ENCODE peak calls at places on chromosome 2, in six cellular contexts. F, S, Q, U, C and H are unnamed samples.

GRCh38 chr2:138713069-138713496 is 67.1 kb downstream of the NXPH2 start:
- DNase-seq in F (peak; percentile 27), S (no peak), Q (no peak), U (no peak), C (no peak), H (no peak)

GRCh38 chr2:168780671-168781071 is 21.8 kb upstream of the NOSTRIN start:
- DNase-seq in F (no peak), S (no peak), Q (no peak), U (no peak), C (no peak), H (no peak)

GRCh38 chr2:145108385-145108784 is 588.5 kb upstream of the ZEB2 start:
- DNase-seq in F (no peak), S (no peak), Q (peak; percentile 35), U (no peak), C (peak; percentile 22), H (no peak)

GRCh38 chr2:28753043-28753683 is 1.5 kb downstream of the PPP1CB start:
- DNase-seq in F (peak; percentile 74), S (peak; percentile 86), Q (peak; percentile 81), U (no peak), C (peak; percentile 81), H (no peak)

GRCh38 chr2:113178069-113178468 is 4.3 kb downstream of the PSD4 start:
- DNase-seq in F (no peak), S (no peak), Q (no peak), U (no peak), C (peak; percentile 80), H (no peak)

GRCh38 chr2:196277002-196277401 is 105.6 kb upstream of the STK17B start:
- DNase-seq in F (peak; percentile 29), S (peak; percentile 59), Q (peak; percentile 64), U (no peak), C (peak; percentile 60), H (no peak)

GRCh38 chr2:98037666-98038339 is 42.1 kb upstream of the TMEM131 start:
- DNase-seq in F (no peak), S (no peak), Q (no peak), U (peak; percentile 43), C (no peak), H (no peak)

GRCh38 chr2:69844560-69844959 is 15.1 kb downstream of the GMCL1 start:
- DNase-seq in F (no peak), S (no peak), Q (no peak), U (no peak), C (peak; percentile 68), H (no peak)

GRCh38 chr2:172614932-172615331 is 59.0 kb downstream of the PDK1 start:
- DNase-seq in F (no peak), S (no peak), Q (no peak), U (no peak), C (no peak), H (no peak)

GRCh38 chr2:170236639-170237037 is 58.7 kb downstream of the MYO3B start:
- DNase-seq in F (peak; percentile 62), S (no peak), Q (no peak), U (no peak), C (no peak), H (no peak)

GRCh38 chr2:225756198-225756597 is 356.7 kb downstream of the NYAP2 start:
- DNase-seq in F (no peak), S (no peak), Q (no peak), U (no peak), C (no peak), H (no peak)

GRCh38 chr2:136286423-136286822 is 168.5 kb upstream of the CXCR4 start:
- DNase-seq in F (no peak), S (no peak), Q (no peak), U (no peak), C (no peak), H (no peak)

GRCh38 chr2:96608459-96609455 is 29.4 kb downstream of the KANSL3 start:
- DNase-seq in F (no peak), S (peak; percentile 81), Q (peak; percentile 80), U (no peak), C (peak; percentile 35), H (no peak)

GRCh38 chr2:213934560-213934959 is 476.3 kb upstream of the VWC2L start:
- DNase-seq in F (peak; percentile 35), S (peak; percentile 10), Q (peak; percentile 2), U (no peak), C (peak; percentile 52), H (no peak)

GRCh38 chr2:238505892-238506280 is 79.2 kb downstream of the ASB1 start:
- DNase-seq in F (no peak), S (no peak), Q (no peak), U (no peak), C (no peak), H (no peak)

GRCh38 chr2:168136392-168136977 is 110.9 kb downstream of the STK39 start:
- DNase-seq in F (peak; percentile 57), S (peak; percentile 58), Q (peak; percentile 48), U (no peak), C (peak; percentile 65), H (no peak)

GRCh38 chr2:216661051-216661450 is 27.8 kb downstream of the IGFBP2 start:
- DNase-seq in F (no peak), S (no peak), Q (no peak), U (no peak), C (no peak), H (no peak)

GRCh38 chr2:64526034-64526433 is 1.9 kb downstream of the AFTPH start:
- DNase-seq in F (no peak), S (no peak), Q (no peak), U (no peak), C (no peak), H (no peak)

GRCh38 chr2:210195066-210195852 is 24.1 kb upstream of the KANSL1L start:
- DNase-seq in F (peak; percentile 34), S (peak; percentile 45), Q (peak; percentile 58), U (no peak), C (peak; percentile 73), H (no peak)

GRCh38 chr2:101175991-101176390 is 24.8 kb upstream of the TBC1D8 start:
- DNase-seq in F (no peak), S (no peak), Q (no peak), U (no peak), C (peak; percentile 86), H (no peak)

GRCh38 chr2:54722641-54723299 is 692 bp upstream of the EML6 start:
- DNase-seq in F (peak; percentile 3), S (peak; percentile 85), Q (peak; percentile 70), U (no peak), C (peak; percentile 16), H (no peak)

GRCh38 chr2:67057901-67058703 is 339.0 kb upstream of the ETAA1 start:
- DNase-seq in F (no peak), S (no peak), Q (peak; percentile 72), U (no peak), C (peak; percentile 60), H (no peak)

GRCh38 chr2:187198136-187198535 is 249.9 kb downstream of the CALCRL start:
- DNase-seq in F (no peak), S (no peak), Q (no peak), U (no peak), C (no peak), H (no peak)

GRCh38 chr2:45710468-45710867 is 59.0 kb downstream of the PRKCE start:
- DNase-seq in F (no peak), S (no peak), Q (no peak), U (no peak), C (no peak), H (no peak)
- H3K36me3 ChIP-seq in F (no peaks in the 10 kb centered on the region), S (no peaks in the 10 kb centered on the region), Q (no peaks in the 10 kb centered on the region), U (no peaks in the 10 kb centered on the region), C (no peaks in the 10 kb centered on the region), H (no peaks in the 10 kb centered on the region)

GRCh38 chr2:15251753-15252152 is 309.4 kb downstream of the NBAS start:
- DNase-seq in F (no peak), S (no peak), Q (no peak), U (no peak), C (peak; percentile 88), H (no peak)

GRCh38 chr2:15242936-15243461 is 318.1 kb downstream of the NBAS start:
- DNase-seq in F (no peak), S (no peak), Q (no peak), U (no peak), C (no peak), H (no peak)

GRCh38 chr2:15241929-15242328 is 319.2 kb downstream of the NBAS start:
- DNase-seq in F (no peak), S (no peak), Q (no peak), U (no peak), C (no peak), H (no peak)

GRCh38 chr2:15243762-15244161 is 317.4 kb downstream of the NBAS start:
- DNase-seq in F (peak; percentile 42), S (peak; percentile 20), Q (peak; percentile 46), U (no peak), C (peak; percentile 62), H (no peak)

DNA sequence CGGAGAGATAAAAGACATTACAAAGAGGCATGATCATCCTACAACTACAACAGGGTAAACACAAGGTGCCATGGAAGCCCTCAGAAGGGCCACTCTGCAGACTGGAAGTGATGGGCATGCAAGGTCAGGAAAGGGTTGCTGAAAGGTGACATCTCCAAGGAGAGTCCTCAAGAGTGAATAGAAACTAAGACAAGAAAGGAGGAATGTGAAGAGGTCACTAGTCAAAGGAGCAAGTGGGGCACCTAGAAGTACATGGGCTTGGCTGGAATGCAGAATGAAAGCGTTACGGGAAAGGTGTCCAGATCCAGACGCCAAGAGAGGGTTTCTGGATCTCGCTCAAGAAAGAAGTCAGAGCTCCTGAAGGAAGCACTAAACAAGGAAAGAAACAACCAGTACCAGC is 314.3 kb downstream of the NBAS start:
- DNase-seq in F (no peak), S (no peak), Q (no peak), U (no peak), C (no peak), H (no peak)
- H3K23ac ChIP-seq in F (no peak overlapping the region), S (no peak overlapping the region), Q (no peak overlapping the region), U (no peak overlapping the region), C (no peak overlapping the region), H (no peak overlapping the region)

GRCh38 chr2:33528551-33528950 is 52.1 kb downstream of the RASGRP3 start:
- DNase-seq in F (no peak), S (no peak), Q (no peak), U (no peak), C (no peak), H (no peak)

GRCh38 chr2:33522571-33522970 is 46.1 kb downstream of the RASGRP3 start:
- DNase-seq in F (no peak), S (peak; percentile 58), Q (peak; percentile 42), U (no peak), C (no peak), H (no peak)

GRCh38 chr2:33525666-33526065 is 49.2 kb downstream of the RASGRP3 start:
- DNase-seq in F (no peak), S (no peak), Q (no peak), U (no peak), C (peak; percentile 87), H (no peak)

GRCh38 chr2:33529771-33530481 is 53.5 kb downstream of the RASGRP3 start:
- DNase-seq in F (peak; percentile 55), S (peak; percentile 99), Q (peak; percentile 98), U (no peak), C (peak; percentile 99), H (no peak)

DNA sequence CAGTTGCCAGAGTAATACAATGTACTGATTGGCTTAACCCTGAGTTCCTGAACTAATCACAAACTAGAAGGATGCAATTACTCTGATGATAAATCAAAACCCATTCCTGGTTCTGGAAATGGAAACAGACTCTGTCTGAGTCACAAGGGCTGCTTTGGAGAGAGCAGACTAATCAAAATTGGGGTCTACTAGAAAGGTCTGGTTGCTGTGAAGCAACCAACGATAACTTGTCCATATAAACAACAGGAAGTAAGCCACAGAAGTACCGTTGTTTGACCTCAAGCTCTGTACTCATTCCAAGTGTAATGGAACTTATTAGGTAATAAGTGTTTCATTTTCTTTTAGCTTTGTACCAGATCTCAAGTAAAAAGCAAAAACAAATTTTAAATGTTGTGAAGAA is 49.7 kb downstream of the RASGRP3 start:
- DNase-seq in F (no peak), S (peak; percentile 82), Q (peak; percentile 43), U (no peak), C (no peak), H (no peak)
- H3K9ac ChIP-seq in F (no peak overlapping the region), S (no peak overlapping the region), Q (no peak overlapping the region), U (no peak overlapping the region), C (no peak overlapping the region), H (no peak overlapping the region)

GRCh38 chr2:217861334-217861877 is 141.4 kb downstream of the TNS1 start:
- DNase-seq in F (no peak), S (no peak), Q (no peak), U (no peak), C (no peak), H (no peak)
- H3K36me3 ChIP-seq in F (no peaks in the 10 kb centered on the region), S (peaks cover 71% of the 10 kb centered on the region), Q (peaks cover 61% of the 10 kb centered on the region), U (no peaks in the 10 kb centered on the region), C (no peaks in the 10 kb centered on the region), H (no peaks in the 10 kb centered on the region)